ENCODE peak calls at places on chromosome 14, in eight cellular contexts. One of them, this sample, is unnamed.

GRCh38 chr14:35818346-35819115 is 7.6 kb upstream of the BRMS1L start:
- DNase-seq in uterus: no peak
- DNase-seq in endothelial cell of umbilical vein: peak
- DNase-seq in IMR-90: peak
- DNase-seq in H54: no peak
- DNase-seq in GM12878: no peak
- DNase-seq in K562: peak
- DNase-seq in ovary: no peak
- DNase-seq in this sample: peak

GRCh38 chr14:34797747-34798583 is 77.2 kb downstream of the BAZ1A start:
- DNase-seq in uterus: no peak
- DNase-seq in endothelial cell of umbilical vein: no peak
- DNase-seq in IMR-90: no peak
- DNase-seq in H54: no peak
- DNase-seq in GM12878: no peak
- DNase-seq in K562: peak
- DNase-seq in ovary: no peak
- DNase-seq in this sample: no peak

GRCh38 chr14:24053548-24054323 is 1.9 kb downstream of the CARMIL3 start:
- DNase-seq in uterus: no peak
- DNase-seq in endothelial cell of umbilical vein: no peak
- DNase-seq in IMR-90: no peak
- DNase-seq in H54: no peak
- DNase-seq in GM12878: no peak
- DNase-seq in K562: no peak
- DNase-seq in ovary: peak
- DNase-seq in this sample: no peak

GRCh38 chr14:92615451-92615850 is 101.9 kb downstream of the RIN3 start:
- DNase-seq in uterus: no peak
- DNase-seq in endothelial cell of umbilical vein: no peak
- DNase-seq in IMR-90: no peak
- DNase-seq in H54: no peak
- DNase-seq in GM12878: peak
- DNase-seq in K562: no peak
- DNase-seq in ovary: no peak
- DNase-seq in this sample: no peak

GRCh38 chr14:81471062-81471461 is 62.6 kb downstream of the SEL1L start:
- DNase-seq in uterus: no peak
- DNase-seq in endothelial cell of umbilical vein: no peak
- DNase-seq in IMR-90: no peak
- DNase-seq in H54: no peak
- DNase-seq in GM12878: no peak
- DNase-seq in K562: no peak
- DNase-seq in ovary: no peak
- DNase-seq in this sample: no peak

GRCh38 chr14:60160422-60160821 is 4.8 kb downstream of the DHRS7 start:
- DNase-seq in uterus: no peak
- DNase-seq in endothelial cell of umbilical vein: no peak
- DNase-seq in IMR-90: no peak
- DNase-seq in H54: no peak
- DNase-seq in GM12878: no peak
- DNase-seq in K562: no peak
- DNase-seq in ovary: no peak
- DNase-seq in this sample: no peak

GRCh38 chr14:56562883-56563282 is 16.7 kb upstream of the TMEM260 start:
- DNase-seq in uterus: no peak
- DNase-seq in endothelial cell of umbilical vein: no peak
- DNase-seq in IMR-90: no peak
- DNase-seq in H54: peak
- DNase-seq in GM12878: no peak
- DNase-seq in K562: no peak
- DNase-seq in ovary: no peak
- DNase-seq in this sample: no peak

GRCh38 chr14:60061371-60061770 is 30.4 kb upstream of the PCNX4 start:
- DNase-seq in uterus: no peak
- DNase-seq in endothelial cell of umbilical vein: no peak
- DNase-seq in IMR-90: no peak
- DNase-seq in H54: no peak
- DNase-seq in GM12878: no peak
- DNase-seq in K562: no peak
- DNase-seq in ovary: no peak
- DNase-seq in this sample: no peak

GRCh38 chr14:49550284-49551184 is 35.6 kb downstream of the RPS29 start:
- DNase-seq in uterus: no peak
- DNase-seq in endothelial cell of umbilical vein: peak
- DNase-seq in IMR-90: peak
- DNase-seq in H54: no peak
- DNase-seq in GM12878: no peak
- DNase-seq in K562: peak
- DNase-seq in ovary: no peak
- DNase-seq in this sample: no peak

GRCh38 chr14:88831285-88831684 is 6.8 kb downstream of the TTC8 start:
- DNase-seq in uterus: no peak
- DNase-seq in endothelial cell of umbilical vein: peak
- DNase-seq in IMR-90: peak
- DNase-seq in H54: no peak
- DNase-seq in GM12878: no peak
- DNase-seq in K562: no peak
- DNase-seq in ovary: no peak
- DNase-seq in this sample: no peak

GRCh38 chr14:94041551-94042346 is 15.6 kb downstream of the OTUB2 start:
- DNase-seq in uterus: no peak
- DNase-seq in endothelial cell of umbilical vein: no peak
- DNase-seq in IMR-90: peak
- DNase-seq in H54: no peak
- DNase-seq in GM12878: no peak
- DNase-seq in K562: no peak
- DNase-seq in ovary: peak
- DNase-seq in this sample: no peak

GRCh38 chr14:51342226-51342625 is 102.2 kb downstream of the TMX1 start:
- DNase-seq in uterus: no peak
- DNase-seq in endothelial cell of umbilical vein: peak
- DNase-seq in IMR-90: peak
- DNase-seq in H54: peak
- DNase-seq in GM12878: no peak
- DNase-seq in K562: no peak
- DNase-seq in ovary: no peak
- DNase-seq in this sample: no peak

GRCh38 chr14:63632932-63633514 is 8.6 kb downstream of the WDR89 start:
- DNase-seq in uterus: no peak
- DNase-seq in endothelial cell of umbilical vein: peak
- DNase-seq in IMR-90: peak
- DNase-seq in H54: no peak
- DNase-seq in GM12878: no peak
- DNase-seq in K562: no peak
- DNase-seq in ovary: no peak
- DNase-seq in this sample: peak

GRCh38 chr14:21346532-21347135 is 37.2 kb downstream of the SUPT16H start:
- DNase-seq in uterus: no peak
- DNase-seq in endothelial cell of umbilical vein: no peak
- DNase-seq in IMR-90: peak
- DNase-seq in H54: no peak
- DNase-seq in GM12878: no peak
- DNase-seq in K562: no peak
- DNase-seq in ovary: no peak
- DNase-seq in this sample: no peak

GRCh38 chr14:102775855-102776760 is 1.1 kb upstream of the TRAF3 start:
- DNase-seq in uterus: peak
- DNase-seq in endothelial cell of umbilical vein: peak
- DNase-seq in IMR-90: peak
- DNase-seq in H54: peak
- DNase-seq in GM12878: no peak
- DNase-seq in K562: no peak
- DNase-seq in ovary: no peak
- DNase-seq in this sample: no peak

GRCh38 chr14:80607430-80608200 is 333.9 kb downstream of the CEP128 start:
- DNase-seq in uterus: no peak
- DNase-seq in endothelial cell of umbilical vein: no peak
- DNase-seq in IMR-90: no peak
- DNase-seq in H54: no peak
- DNase-seq in GM12878: no peak
- DNase-seq in K562: no peak
- DNase-seq in ovary: no peak
- DNase-seq in this sample: peak

GRCh38 chr14:77593501-77593911 is 22.9 kb downstream of the SPTLC2 start:
- DNase-seq in uterus: no peak
- DNase-seq in endothelial cell of umbilical vein: peak
- DNase-seq in IMR-90: peak
- DNase-seq in H54: no peak
- DNase-seq in GM12878: peak
- DNase-seq in K562: no peak
- DNase-seq in ovary: no peak
- DNase-seq in this sample: no peak

GRCh38 chr14:29999013-29999539 is 71.4 kb upstream of the PRKD1 start:
- DNase-seq in uterus: no peak
- DNase-seq in endothelial cell of umbilical vein: no peak
- DNase-seq in IMR-90: no peak
- DNase-seq in H54: no peak
- DNase-seq in GM12878: no peak
- DNase-seq in K562: no peak
- DNase-seq in ovary: no peak
- DNase-seq in this sample: no peak

GRCh38 chr14:56145965-56146364 is 27.8 kb downstream of the PELI2 start:
- DNase-seq in uterus: no peak
- DNase-seq in endothelial cell of umbilical vein: no peak
- DNase-seq in IMR-90: peak
- DNase-seq in H54: no peak
- DNase-seq in GM12878: no peak
- DNase-seq in K562: no peak
- DNase-seq in ovary: no peak
- DNase-seq in this sample: no peak

DNA sequence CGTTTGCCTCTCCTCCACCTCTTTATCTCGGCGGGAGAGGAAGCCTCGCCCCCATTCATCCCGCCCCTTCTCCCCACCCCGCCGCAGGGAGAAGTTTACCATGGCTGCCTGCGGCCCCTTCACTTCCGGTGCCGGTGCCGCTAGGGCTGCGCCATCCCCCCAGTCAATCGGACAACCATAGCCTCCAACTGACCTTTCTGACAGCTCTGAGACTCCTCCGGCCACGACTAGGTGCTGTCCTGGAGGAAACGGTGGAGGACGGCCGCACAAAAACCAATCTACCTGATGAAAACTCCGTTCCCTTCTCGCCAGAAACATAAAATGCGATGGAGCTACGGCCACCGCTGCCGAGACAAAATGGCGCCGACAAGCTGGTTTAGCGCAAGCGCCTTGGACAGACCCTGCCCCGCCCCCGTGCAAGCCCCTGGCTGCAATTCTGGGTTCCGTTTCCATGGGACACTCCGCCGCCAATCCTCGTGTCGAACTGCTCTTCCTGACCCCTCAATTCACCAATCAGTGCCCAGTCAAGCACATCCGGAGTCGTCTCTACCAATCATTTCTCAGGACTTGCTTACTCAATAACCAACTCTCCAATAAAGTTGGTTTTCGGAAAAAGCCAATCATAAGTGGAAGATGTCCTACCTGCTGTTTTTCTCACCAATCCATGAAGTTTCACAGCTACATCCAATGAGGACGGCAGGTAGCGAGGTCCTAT is 436 bp upstream of the ARID4A start:
- DNase-seq in uterus: peak
- DNase-seq in endothelial cell of umbilical vein: peak
- DNase-seq in IMR-90: peak
- DNase-seq in H54: peak
- DNase-seq in GM12878: peak
- DNase-seq in K562: peak
- DNase-seq in ovary: peak
- DNase-seq in this sample: peak
- TF ChIP-seq POLR2A in uterus: peak
- TF ChIP-seq POLR2A in endothelial cell of umbilical vein: peak
- TF ChIP-seq POLR2A in IMR-90: peak
- TF ChIP-seq POLR2A in H54: peak
- TF ChIP-seq POLR2A in GM12878: peak
- TF ChIP-seq POLR2A in K562: peak
- TF ChIP-seq POLR2A in ovary: peak
- TF ChIP-seq POLR2A in this sample: peak

GRCh38 chr14:68165274-68165843 is 345.8 kb downstream of the RAD51B start:
- DNase-seq in uterus: no peak
- DNase-seq in endothelial cell of umbilical vein: no peak
- DNase-seq in IMR-90: no peak
- DNase-seq in H54: no peak
- DNase-seq in GM12878: no peak
- DNase-seq in K562: no peak
- DNase-seq in ovary: no peak
- DNase-seq in this sample: no peak
- TF ChIP-seq POLR2A in uterus: no peak
- TF ChIP-seq POLR2A in endothelial cell of umbilical vein: no peak
- TF ChIP-seq POLR2A in IMR-90: no peak
- TF ChIP-seq POLR2A in H54: no peak
- TF ChIP-seq POLR2A in GM12878: no peak
- TF ChIP-seq POLR2A in K562: no peak
- TF ChIP-seq POLR2A in ovary: no peak
- TF ChIP-seq POLR2A in this sample: no peak

GRCh38 chr14:22871200-22871961 is at the start of gene LRP10:
- DNase-seq in uterus: peak
- DNase-seq in endothelial cell of umbilical vein: peak
- DNase-seq in IMR-90: peak
- DNase-seq in H54: peak
- DNase-seq in GM12878: peak
- DNase-seq in K562: peak
- DNase-seq in ovary: peak
- DNase-seq in this sample: peak
- TF ChIP-seq POLR2A in uterus: peak
- TF ChIP-seq POLR2A in endothelial cell of umbilical vein: peak
- TF ChIP-seq POLR2A in IMR-90: peak
- TF ChIP-seq POLR2A in H54: no peak
- TF ChIP-seq POLR2A in GM12878: peak
- TF ChIP-seq POLR2A in K562: peak
- TF ChIP-seq POLR2A in ovary: peak
- TF ChIP-seq POLR2A in this sample: peak

GRCh38 chr14:100305446-100306255 is 593 bp downstream of the SLC25A29 start:
- DNase-seq in uterus: peak
- DNase-seq in endothelial cell of umbilical vein: peak
- DNase-seq in IMR-90: no peak
- DNase-seq in H54: peak
- DNase-seq in GM12878: no peak
- DNase-seq in K562: peak
- DNase-seq in ovary: peak
- DNase-seq in this sample: peak

GRCh38 chr14:100308112-100308792 is 2.0 kb upstream of the SLC25A29 start:
- DNase-seq in uterus: no peak
- DNase-seq in endothelial cell of umbilical vein: no peak
- DNase-seq in IMR-90: no peak
- DNase-seq in H54: no peak
- DNase-seq in GM12878: no peak
- DNase-seq in K562: no peak
- DNase-seq in ovary: no peak
- DNase-seq in this sample: no peak

GRCh38 chr14:100307215-100308111 is 1.2 kb upstream of the SLC25A29 start:
- DNase-seq in uterus: no peak
- DNase-seq in endothelial cell of umbilical vein: peak
- DNase-seq in IMR-90: peak
- DNase-seq in H54: no peak
- DNase-seq in GM12878: no peak
- DNase-seq in K562: no peak
- DNase-seq in ovary: peak
- DNase-seq in this sample: no peak

GRCh38 chr14:100306256-100306505 is at the start of gene SLC25A29:
- DNase-seq in uterus: no peak
- DNase-seq in endothelial cell of umbilical vein: no peak
- DNase-seq in IMR-90: no peak
- DNase-seq in H54: no peak
- DNase-seq in GM12878: no peak
- DNase-seq in K562: no peak
- DNase-seq in ovary: no peak
- DNase-seq in this sample: no peak

GRCh38 chr14:100306506-100307214 is 416 bp upstream of the SLC25A29 start:
- DNase-seq in uterus: peak
- DNase-seq in endothelial cell of umbilical vein: peak
- DNase-seq in IMR-90: peak
- DNase-seq in H54: peak
- DNase-seq in GM12878: no peak
- DNase-seq in K562: peak
- DNase-seq in ovary: peak
- DNase-seq in this sample: peak
- TF ChIP-seq POLR2A in uterus: peak
- TF ChIP-seq POLR2A in endothelial cell of umbilical vein: peak
- TF ChIP-seq POLR2A in IMR-90: peak
- TF ChIP-seq POLR2A in H54: peak
- TF ChIP-seq POLR2A in GM12878: peak
- TF ChIP-seq POLR2A in K562: no peak
- TF ChIP-seq POLR2A in ovary: peak
- TF ChIP-seq POLR2A in this sample: no peak

This sample was measured in erythroblast.